ENCODE peak calls at places on chromosomes 1 and 21, in four cellular contexts. V is fibroblast of the aortic adventitia, J is IMR-90, C is left ventricle myocardium inferior. F is an unnamed sample.
A peak's percentile ranks its signal among the peaks of the same experiment; 100 is the strongest.

GRCh38 chr1:117112063-117112462 is 9.5 kb downstream of the TRIM45 start:
- DNase-seq in V (no peak), C (no peak), J (no peak), F (no peak)

GRCh38 chr1:234728740-234729139 is 118.8 kb upstream of the IRF2BP2 start:
- DNase-seq in J (no peak), C (no peak), V (no peak), F (no peak)

GRCh38 chr1:170114916-170115315 is 30.8 kb upstream of the NTMT2 start:
- DNase-seq in C (no peak), J (peak; percentile 51), V (peak; percentile 68), F (peak; percentile 54)

GRCh38 chr1:226938903-226939438 is 1.1 kb upstream of the COQ8A start:
- DNase-seq in J (peak; percentile 55), V (peak; percentile 73), C (no peak), F (no peak)

GRCh38 chr1:17404820-17405219 is 32.8 kb downstream of the PADI6 start:
- DNase-seq in C (no peak), J (no peak), V (no peak), F (no peak)

GRCh38 chr1:98389809-98390208 is 271.7 kb upstream of the SNX7 start:
- DNase-seq in C (no peak), V (peak; percentile 78), J (peak; percentile 95), F (no peak)

GRCh38 chr1:9700340-9700739 is 48.8 kb downstream of the PIK3CD start:
- DNase-seq in C (no peak), V (peak; percentile 74), J (peak; percentile 94), F (no peak)

GRCh38 chr1:199808110-199808870 is 219.2 kb upstream of the NR5A2 start:
- DNase-seq in C (no peak), V (peak; percentile 19), J (peak; percentile 4), F (no peak)

GRCh38 chr1:36128126-36128904 is 3.3 kb upstream of the COL8A2 start:
- DNase-seq in C (no peak), V (no peak), J (peak; percentile 53), F (no peak)

GRCh38 chr21:45833437-45833836 is 148.1 kb upstream of the COL6A1 start:
- DNase-seq in C (peak; percentile 37), V (no peak), J (no peak), F (no peak)

GRCh38 chr1:232149302-232150201 is 480.4 kb downstream of the SIPA1L2 start:
- DNase-seq in J (peak; percentile 84), C (no peak), V (peak; percentile 65), F (peak; percentile 35)

GRCh38 chr1:225156254-225156653 is 226.8 kb downstream of the DNAH14 start:
- DNase-seq in C (no peak), V (peak; percentile 18), J (no peak), F (no peak)

GRCh38 chr1:199675937-199676336 is 351.6 kb upstream of the NR5A2 start:
- DNase-seq in C (no peak), J (no peak), V (no peak), F (no peak)

GRCh38 chr1:166169182-166169581 is 2.4 kb upstream of the FAM78B start:
- DNase-seq in V (no peak), C (no peak), J (no peak), F (no peak)

GRCh38 chr1:51850420-51851297 is 27.9 kb downstream of the NRDC start:
- DNase-seq in V (no peak), C (peak; percentile 33), J (no peak), F (no peak)

GRCh38 chr1:208178091-208178529 is 66.1 kb downstream of the PLXNA2 start:
- DNase-seq in J (no peak), V (no peak), C (no peak), F (no peak)

GRCh38 chr1:154418062-154418897 is 13.1 kb downstream of the IL6R start:
- DNase-seq in C (no peak), V (no peak), J (no peak), F (peak; percentile 100)

GRCh38 chr1:4778056-4778455 is 123.6 kb downstream of the AJAP1 start:
- DNase-seq in V (no peak), J (no peak), C (no peak), F (no peak)

GRCh38 chr21:44054710-44055109 is 42.6 kb downstream of the TRAPPC10 start:
- DNase-seq in C (no peak), J (peak; percentile 56), V (peak; percentile 16), F (peak; percentile 18)

GRCh38 chr21:44800971-44801467 is 601 bp downstream of the UBE2G2 start:
- DNase-seq in V (peak; percentile 47), J (peak; percentile 26), C (no peak), F (no peak)

GRCh38 chr1:77031101-77031662 is 163.9 kb downstream of the ST6GALNAC5 start:
- DNase-seq in V (peak; percentile 20), J (peak; percentile 73), C (no peak), F (peak; percentile 56)

GRCh38 chr1:195568389-195568788 is 1039.9 kb downstream of the KCNT2 start:
- DNase-seq in V (no peak), J (peak; percentile 75), C (no peak), F (no peak)

GRCh38 chr21:27268290-27268689 is 301.4 kb upstream of the ADAMTS5 start:
- DNase-seq in C (no peak), J (peak; percentile 57), V (peak; percentile 54), F (no peak)

GRCh38 chr1:225366552-225366951 is 61.3 kb downstream of the LBR start:
- DNase-seq in J (no peak), V (no peak), C (no peak), F (no peak)

GRCh38 chr21:16551101-16551695 is 821.4 kb downstream of the USP25 start:
- DNase-seq in C (no peak), J (no peak), V (no peak), F (no peak)

GRCh38 chr1:116231752-116232151 is 120.6 kb downstream of the MAB21L3 start:
- DNase-seq in C (no peak), V (no peak), J (no peak), F (no peak)

GRCh38 chr1:20711285-20712209 is 6.3 kb downstream of the KIF17 start:
- DNase-seq in V (no peak), C (no peak), J (no peak), F (no peak)
- TF ChIP-seq CTCF in V (no peak), C (no peak), J (no peak), F (no peak)

GRCh38 chr1:59924653-59925052 is 1.9 kb downstream of the CYP2J2 start:
- DNase-seq in V (no peak), J (no peak), C (no peak), F (no peak)

GRCh38 chr1:59928996-59929395 is 2.4 kb upstream of the CYP2J2 start:
- DNase-seq in C (no peak), J (no peak), V (no peak), F (no peak)

GRCh38 chr1:59926381-59927243 is at the start of gene CYP2J2:
- DNase-seq in C (peak; percentile 73), J (no peak), V (peak; percentile 3), F (no peak)
- H3K4me3 ChIP-seq in C (peak within 1 kb of the TSS; percentile 72), J (peak within 1 kb of the TSS; percentile 15), V (peak within 1 kb of the TSS; percentile 61), F (peak within 1 kb of the TSS; percentile 63)

DNA sequence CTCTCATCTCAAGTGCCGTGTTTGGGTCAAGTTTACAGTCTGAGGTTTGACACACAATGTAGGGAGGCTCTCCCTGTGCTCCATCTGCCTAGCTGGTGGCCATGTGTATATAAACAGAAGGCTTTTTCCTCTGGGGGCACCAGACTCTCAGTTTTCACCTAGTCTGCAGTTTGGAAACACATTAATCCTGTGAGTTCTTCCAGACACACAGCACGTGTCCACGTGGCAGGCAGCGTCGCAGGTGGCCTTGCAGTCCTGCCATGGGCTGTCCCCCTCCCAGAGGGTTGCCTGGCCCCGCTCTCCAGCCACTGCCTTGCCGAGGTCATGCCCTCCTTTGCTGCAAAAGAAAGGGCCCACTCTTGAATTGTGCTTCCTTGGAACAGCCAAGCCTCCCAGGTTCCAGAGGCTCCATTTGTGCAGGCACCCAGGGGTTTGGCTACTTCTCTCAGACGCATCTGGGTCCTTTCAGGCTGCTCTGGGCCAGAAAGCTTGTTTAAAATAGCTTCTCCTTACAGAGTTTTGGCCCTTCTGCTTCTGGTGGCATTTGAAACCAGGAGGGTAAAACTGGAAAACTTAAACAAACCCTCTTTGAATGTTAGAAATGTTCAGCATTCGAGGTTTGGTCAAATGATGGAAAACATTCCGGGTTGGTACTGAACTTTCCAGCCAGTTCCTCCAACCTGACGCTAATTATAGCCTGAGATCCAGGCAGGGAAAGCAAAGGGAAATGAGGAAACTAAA is 4.4 kb upstream of the RUNX1 start:
- DNase-seq in C (no peak), V (peak; percentile 10), J (no peak), F (no peak)
- TF ChIP-seq CTCF in C (no peak), V (no peak), J (no peak), F (no peak)

GRCh38 chr1:150567341-150567716 is 12.1 kb downstream of the MCL1 start:
- DNase-seq in J (peak; percentile 40), V (peak; percentile 54), C (no peak), F (no peak)
- H3K4me3 ChIP-seq in J (peak overlapping the region; percentile 3), V (peak overlapping the region; percentile 47), C (peak overlapping the region; percentile 56), F (peak overlapping the region; percentile 31)

DNA sequence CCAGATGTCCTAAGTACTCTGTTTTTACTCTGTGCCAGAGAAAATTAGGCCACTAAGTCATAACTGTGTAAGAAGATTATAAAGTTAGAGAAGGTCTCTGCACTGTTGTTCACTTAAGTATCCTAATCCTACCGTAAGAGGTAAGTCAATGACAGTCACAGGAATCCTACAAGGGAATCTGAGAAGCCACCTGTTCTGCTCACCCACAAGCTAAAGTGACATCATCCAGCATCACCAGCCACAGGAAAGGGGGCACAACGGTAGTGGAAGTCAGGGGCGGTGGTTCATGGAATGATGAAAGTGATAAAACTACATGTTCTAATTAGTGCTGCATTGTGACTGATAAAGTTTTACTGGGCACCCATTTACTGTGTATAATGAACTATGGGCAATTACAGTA is 92.7 kb downstream of the PLD5 start:
- DNase-seq in V (no peak), C (no peak), J (no peak), F (no peak)
- TF ChIP-seq CTCF in V (no peak), C (no peak), J (no peak), F (no peak)

DNA sequence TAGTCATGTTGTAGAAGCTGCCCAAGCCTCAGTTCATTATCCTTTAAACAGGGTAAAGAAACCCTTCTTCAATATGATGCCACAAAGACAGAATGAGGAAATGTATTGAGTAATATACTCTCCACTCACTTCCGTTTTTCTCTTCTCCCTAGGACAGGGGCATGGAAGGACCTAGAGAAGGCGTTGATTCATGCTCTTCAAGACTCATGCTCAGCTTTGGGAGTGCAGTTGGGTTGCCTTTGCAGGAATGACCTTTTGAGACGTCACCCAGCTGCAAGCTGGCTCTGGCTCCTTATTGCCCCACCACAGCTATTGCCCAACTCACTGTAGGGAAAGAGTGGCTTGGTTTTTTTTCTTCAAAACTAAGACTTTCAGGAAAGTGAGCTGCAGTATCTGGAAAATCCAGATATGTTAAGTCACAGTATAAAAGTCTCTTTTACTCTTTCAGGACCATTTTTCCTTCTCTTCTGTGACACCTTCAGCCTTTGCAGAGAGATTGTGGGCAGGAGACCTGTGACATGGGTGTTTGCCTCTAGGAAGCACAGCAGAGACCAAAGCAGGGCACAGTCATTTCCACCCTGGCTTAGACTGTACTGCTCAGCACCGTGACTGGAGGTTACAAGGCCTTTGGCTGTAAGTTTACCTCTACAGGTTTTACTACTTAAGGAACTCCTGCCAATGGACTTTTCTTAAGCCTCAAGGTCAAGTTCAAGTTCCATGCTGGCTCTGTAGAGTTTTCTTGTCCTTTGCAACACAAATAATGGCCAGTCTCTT is 39.5 kb downstream of the XCL2 start:
- DNase-seq in J (peak; percentile 47), V (peak; percentile 88), C (no peak), F (peak; percentile 10)
- H3K4me3 ChIP-seq in J (no peak overlapping the region), V (no peak overlapping the region), C (no peak overlapping the region), F (no peak overlapping the region)

GRCh38 chr1:42403880-42404400 is 23.3 kb downstream of the RIMKLA start:
- DNase-seq in V (no peak), J (no peak), C (no peak), F (no peak)
- TF ChIP-seq CTCF in V (no peak), J (no peak), C (peak; percentile 23), F (no peak)